ENCODE peak calls at places on chromosomes 2 and 18, in eight cellular contexts. Z, B, T, G, K, X, O and I are unnamed samples.

GRCh38 chr2:133040175-133040574 is 370.2 kb upstream of the LYPD1 start:
- DNase-seq in K (no peak), Z (no peak), X (no peak), G (no peak), T (no peak), O (no peak), B (no peak), I (no peak)

GRCh38 chr2:63735931-63736820 is 105.5 kb upstream of the UGP2 start:
- DNase-seq in X (no peak), G (no peak), O (no peak), K (no peak), T (peak; percentile 81), B (no peak), Z (no peak), I (no peak)

GRCh38 chr2:191020742-191021381 is 6.9 kb upstream of the STAT1 start:
- DNase-seq in B (no peak), O (no peak), K (no peak), Z (no peak), G (no peak), X (peak; percentile 26), T (peak; percentile 92), I (peak; percentile 51)

GRCh38 chr2:73979021-73979420 is 5.7 kb upstream of the TET3 start:
- DNase-seq in K (peak; percentile 59), O (peak; percentile 47), T (no peak), Z (no peak), B (no peak), G (peak; percentile 66), X (no peak), I (no peak)

GRCh38 chr2:192146069-192147006 is 48.4 kb downstream of the TMEFF2 start:
- DNase-seq in T (peak; percentile 76), G (no peak), O (no peak), X (no peak), K (no peak), Z (no peak), B (no peak), I (no peak)

GRCh38 chr18:59229681-59230443 is 9.9 kb downstream of the GRP start:
- DNase-seq in T (no peak), K (no peak), O (no peak), B (no peak), X (no peak), Z (no peak), G (no peak), I (no peak)

GRCh38 chr2:119066272-119066804 is 92.2 kb downstream of the C1QL2 start:
- DNase-seq in X (no peak), G (no peak), Z (no peak), T (peak; percentile 3), K (no peak), O (no peak), B (no peak), I (no peak)

GRCh38 chr2:237915576-237915975 is 51.2 kb upstream of the UBE2F start:
- DNase-seq in B (no peak), T (no peak), O (no peak), X (no peak), G (no peak), K (no peak), Z (no peak), I (no peak)

GRCh38 chr2:107281637-107282036 is 395.7 kb upstream of the ST6GAL2 start:
- DNase-seq in Z (no peak), T (no peak), G (no peak), B (no peak), K (no peak), O (no peak), X (no peak), I (no peak)

GRCh38 chr2:197804758-197805597 is 585 bp downstream of the PLCL1 start:
- DNase-seq in B (no peak), G (peak; percentile 67), Z (no peak), O (no peak), K (peak; percentile 21), T (peak; percentile 55), X (no peak), I (no peak)

GRCh38 chr2:20992201-20992711 is 51.6 kb downstream of the APOB start:
- DNase-seq in X (no peak), O (no peak), K (no peak), B (no peak), Z (no peak), T (peak; percentile 34), G (no peak), I (no peak)

GRCh38 chr2:181785677-181786344 is 105.5 kb upstream of the NEUROD1 start:
- DNase-seq in Z (no peak), O (no peak), X (no peak), T (peak; percentile 84), B (no peak), K (no peak), G (no peak), I (no peak)

GRCh38 chr2:12430036-12430795 is 286.5 kb upstream of the TRIB2 start:
- DNase-seq in T (peak; percentile 89), G (no peak), B (no peak), K (no peak), X (no peak), Z (no peak), O (no peak), I (no peak)

GRCh38 chr2:150027164-150027563 is 439.6 kb upstream of the MMADHC start:
- DNase-seq in K (no peak), T (no peak), O (no peak), Z (no peak), B (no peak), X (no peak), G (no peak), I (no peak)